ENCODE peak calls at places on chromosome 2, in ten cellular contexts. One of them, this sample, is unnamed.
A peak's percentile ranks its signal among the peaks of the same experiment; 100 is the strongest.

GRCh38 chr2:71922501-71923142 is 225.0 kb downstream of the CYP26B1 start:
- DNase-seq in progenitor cell of endocrine pancreas: no peak
- DNase-seq in ovary: no peak
- DNase-seq in fibroblast of the aortic adventitia: no peak
- DNase-seq in cardiac muscle cell: no peak
- DNase-seq in upper lobe of right lung: peak; percentile 35
- DNase-seq in Peyer's patch: no peak
- DNase-seq in IMR-90: no peak
- DNase-seq in vagina: no peak
- DNase-seq in cardiac fibroblast: no peak
- DNase-seq in this sample: no peak

GRCh38 chr2:31246184-31246852 is 12.4 kb downstream of the EHD3 start:
- DNase-seq in progenitor cell of endocrine pancreas: no peak
- DNase-seq in ovary: no peak
- DNase-seq in fibroblast of the aortic adventitia: peak; percentile 49
- DNase-seq in cardiac muscle cell: no peak
- DNase-seq in upper lobe of right lung: no peak
- DNase-seq in Peyer's patch: no peak
- DNase-seq in IMR-90: peak; percentile 65
- DNase-seq in vagina: no peak
- DNase-seq in cardiac fibroblast: no peak
- DNase-seq in this sample: no peak

GRCh38 chr2:102764083-102764482 is 2.3 kb downstream of the TMEM182 start:
- DNase-seq in progenitor cell of endocrine pancreas: no peak
- DNase-seq in ovary: no peak
- DNase-seq in fibroblast of the aortic adventitia: no peak
- DNase-seq in cardiac muscle cell: no peak
- DNase-seq in upper lobe of right lung: no peak
- DNase-seq in Peyer's patch: no peak
- DNase-seq in IMR-90: peak; percentile 20
- DNase-seq in vagina: no peak
- DNase-seq in cardiac fibroblast: peak; percentile 33
- DNase-seq in this sample: no peak

GRCh38 chr2:19109521-19109920 is 248.9 kb downstream of the OSR1 start:
- DNase-seq in progenitor cell of endocrine pancreas: no peak
- DNase-seq in ovary: no peak
- DNase-seq in fibroblast of the aortic adventitia: no peak
- DNase-seq in cardiac muscle cell: no peak
- DNase-seq in upper lobe of right lung: no peak
- DNase-seq in Peyer's patch: no peak
- DNase-seq in IMR-90: no peak
- DNase-seq in vagina: no peak
- DNase-seq in cardiac fibroblast: no peak
- DNase-seq in this sample: no peak

GRCh38 chr2:138180691-138181386 is 216.6 kb downstream of the HNMT start:
- DNase-seq in progenitor cell of endocrine pancreas: no peak
- DNase-seq in ovary: no peak
- DNase-seq in fibroblast of the aortic adventitia: no peak
- DNase-seq in cardiac muscle cell: peak; percentile 20
- DNase-seq in upper lobe of right lung: no peak
- DNase-seq in Peyer's patch: no peak
- DNase-seq in IMR-90: no peak
- DNase-seq in vagina: no peak
- DNase-seq in cardiac fibroblast: peak; percentile 11
- DNase-seq in this sample: no peak

GRCh38 chr2:136997550-136997949 is 232.2 kb downstream of the THSD7B start:
- DNase-seq in progenitor cell of endocrine pancreas: no peak
- DNase-seq in ovary: no peak
- DNase-seq in fibroblast of the aortic adventitia: no peak
- DNase-seq in cardiac muscle cell: no peak
- DNase-seq in upper lobe of right lung: no peak
- DNase-seq in Peyer's patch: no peak
- DNase-seq in IMR-90: no peak
- DNase-seq in vagina: no peak
- DNase-seq in cardiac fibroblast: peak; percentile 21
- DNase-seq in this sample: no peak

GRCh38 chr2:233866479-233866878 is 1.7 kb downstream of the MSL3B start:
- DNase-seq in progenitor cell of endocrine pancreas: no peak
- DNase-seq in ovary: no peak
- DNase-seq in fibroblast of the aortic adventitia: no peak
- DNase-seq in cardiac muscle cell: no peak
- DNase-seq in upper lobe of right lung: no peak
- DNase-seq in Peyer's patch: no peak
- DNase-seq in IMR-90: no peak
- DNase-seq in vagina: no peak
- DNase-seq in cardiac fibroblast: no peak
- DNase-seq in this sample: no peak

GRCh38 chr2:141331127-141331526 is 799.7 kb downstream of the LRP1B start:
- DNase-seq in progenitor cell of endocrine pancreas: no peak
- DNase-seq in ovary: no peak
- DNase-seq in fibroblast of the aortic adventitia: peak; percentile 35
- DNase-seq in cardiac muscle cell: no peak
- DNase-seq in upper lobe of right lung: no peak
- DNase-seq in Peyer's patch: no peak
- DNase-seq in IMR-90: peak; percentile 86
- DNase-seq in vagina: no peak
- DNase-seq in cardiac fibroblast: peak; percentile 73
- DNase-seq in this sample: no peak

GRCh38 chr2:10521891-10522448 is 73.8 kb upstream of the ODC1 start:
- DNase-seq in progenitor cell of endocrine pancreas: no peak
- DNase-seq in ovary: no peak
- DNase-seq in fibroblast of the aortic adventitia: no peak
- DNase-seq in cardiac muscle cell: no peak
- DNase-seq in upper lobe of right lung: no peak
- DNase-seq in Peyer's patch: no peak
- DNase-seq in IMR-90: no peak
- DNase-seq in vagina: no peak
- DNase-seq in cardiac fibroblast: no peak
- DNase-seq in this sample: no peak

GRCh38 chr2:165015052-165015642 is 59.8 kb upstream of the SLC38A11 start:
- DNase-seq in progenitor cell of endocrine pancreas: peak; percentile 59
- DNase-seq in ovary: peak; percentile 50
- DNase-seq in fibroblast of the aortic adventitia: peak; percentile 77
- DNase-seq in cardiac muscle cell: peak; percentile 84
- DNase-seq in upper lobe of right lung: peak; percentile 71
- DNase-seq in Peyer's patch: peak; percentile 62
- DNase-seq in IMR-90: peak; percentile 59
- DNase-seq in vagina: no peak
- DNase-seq in cardiac fibroblast: peak; percentile 76
- DNase-seq in this sample: peak; percentile 86

GRCh38 chr2:85174943-85175342 is 41.8 kb downstream of the TCF7L1 start:
- DNase-seq in progenitor cell of endocrine pancreas: no peak
- DNase-seq in ovary: no peak
- DNase-seq in fibroblast of the aortic adventitia: no peak
- DNase-seq in cardiac muscle cell: no peak
- DNase-seq in upper lobe of right lung: peak; percentile 33
- DNase-seq in Peyer's patch: peak; percentile 6
- DNase-seq in IMR-90: no peak
- DNase-seq in vagina: no peak
- DNase-seq in cardiac fibroblast: no peak
- DNase-seq in this sample: no peak

GRCh38 chr2:74502147-74502719 is 2.8 kb upstream of the LBX2 start:
- DNase-seq in progenitor cell of endocrine pancreas: no peak
- DNase-seq in ovary: no peak
- DNase-seq in fibroblast of the aortic adventitia: no peak
- DNase-seq in cardiac muscle cell: no peak
- DNase-seq in upper lobe of right lung: no peak
- DNase-seq in Peyer's patch: peak; percentile 85
- DNase-seq in IMR-90: no peak
- DNase-seq in vagina: no peak
- DNase-seq in cardiac fibroblast: peak; percentile 19
- DNase-seq in this sample: peak; percentile 75

GRCh38 chr2:190947711-190948251 is 66.2 kb downstream of the STAT1 start:
- DNase-seq in progenitor cell of endocrine pancreas: no peak
- DNase-seq in ovary: no peak
- DNase-seq in fibroblast of the aortic adventitia: peak; percentile 89
- DNase-seq in cardiac muscle cell: peak; percentile 33
- DNase-seq in upper lobe of right lung: no peak
- DNase-seq in Peyer's patch: no peak
- DNase-seq in IMR-90: peak; percentile 81
- DNase-seq in vagina: no peak
- DNase-seq in cardiac fibroblast: peak; percentile 76
- DNase-seq in this sample: no peak

GRCh38 chr2:109527846-109528705 is 85.7 kb downstream of the SEPTIN10 start:
- DNase-seq in progenitor cell of endocrine pancreas: no peak
- DNase-seq in ovary: peak; percentile 12
- DNase-seq in fibroblast of the aortic adventitia: no peak
- DNase-seq in cardiac muscle cell: no peak
- DNase-seq in upper lobe of right lung: peak; percentile 54
- DNase-seq in Peyer's patch: no peak
- DNase-seq in IMR-90: no peak
- DNase-seq in vagina: no peak
- DNase-seq in cardiac fibroblast: no peak
- DNase-seq in this sample: no peak
- TF ChIP-seq CTCF in progenitor cell of endocrine pancreas: no peak
- TF ChIP-seq CTCF in ovary: no peak
- TF ChIP-seq CTCF in fibroblast of the aortic adventitia: no peak
- TF ChIP-seq CTCF in cardiac muscle cell: no peak
- TF ChIP-seq CTCF in upper lobe of right lung: no peak
- TF ChIP-seq CTCF in Peyer's patch: no peak
- TF ChIP-seq CTCF in IMR-90: no peak
- TF ChIP-seq CTCF in vagina: no peak
- TF ChIP-seq CTCF in cardiac fibroblast: no peak
- TF ChIP-seq CTCF in this sample: no peak

GRCh38 chr2:126749537-126749936 is 93.6 kb downstream of the GYPC start:
- DNase-seq in progenitor cell of endocrine pancreas: no peak
- DNase-seq in ovary: no peak
- DNase-seq in fibroblast of the aortic adventitia: peak; percentile 24
- DNase-seq in cardiac muscle cell: peak; percentile 10
- DNase-seq in upper lobe of right lung: no peak
- DNase-seq in Peyer's patch: no peak
- DNase-seq in IMR-90: peak; percentile 7
- DNase-seq in vagina: peak; percentile 58
- DNase-seq in cardiac fibroblast: peak; percentile 2
- DNase-seq in this sample: no peak
- TF ChIP-seq CTCF in progenitor cell of endocrine pancreas: peak; percentile 16
- TF ChIP-seq CTCF in ovary: no peak
- TF ChIP-seq CTCF in fibroblast of the aortic adventitia: peak; percentile 14
- TF ChIP-seq CTCF in cardiac muscle cell: no peak
- TF ChIP-seq CTCF in upper lobe of right lung: no peak
- TF ChIP-seq CTCF in Peyer's patch: no peak
- TF ChIP-seq CTCF in IMR-90: peak; percentile 26
- TF ChIP-seq CTCF in vagina: no peak
- TF ChIP-seq CTCF in cardiac fibroblast: no peak
- TF ChIP-seq CTCF in this sample: no peak

DNA sequence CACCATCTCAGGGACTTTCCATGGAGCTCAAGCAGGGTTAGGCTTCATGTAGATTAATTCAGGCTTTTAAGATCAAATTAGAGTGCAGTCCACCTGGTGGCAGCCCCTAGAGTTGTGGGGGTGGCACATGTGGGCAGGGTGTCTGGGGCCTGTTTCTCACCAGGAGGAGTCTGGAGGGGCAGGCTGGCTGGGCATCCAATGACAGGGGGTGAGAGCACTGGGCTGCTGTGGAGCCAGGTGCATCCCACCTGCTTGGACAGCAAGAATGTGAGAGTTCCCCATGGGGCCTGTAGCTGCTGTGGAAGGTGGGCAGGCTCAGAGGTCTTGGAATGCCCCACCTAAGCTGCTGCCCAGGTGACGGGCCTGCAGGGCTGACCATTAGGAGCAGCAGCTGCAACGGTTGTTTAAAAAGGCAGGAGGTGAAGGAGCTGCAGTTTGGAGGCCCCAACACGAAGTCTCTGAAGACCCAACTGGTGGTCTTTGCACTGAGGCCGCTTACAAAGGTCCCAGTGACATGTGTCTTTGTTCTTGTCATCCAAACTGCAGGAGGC is 686.3 kb upstream of the HS6ST1 start:
- DNase-seq in progenitor cell of endocrine pancreas: no peak
- DNase-seq in ovary: no peak
- DNase-seq in fibroblast of the aortic adventitia: no peak
- DNase-seq in cardiac muscle cell: no peak
- DNase-seq in upper lobe of right lung: no peak
- DNase-seq in Peyer's patch: no peak
- DNase-seq in IMR-90: no peak
- DNase-seq in vagina: peak; percentile 69
- DNase-seq in cardiac fibroblast: no peak
- DNase-seq in this sample: no peak
- TF ChIP-seq CTCF in progenitor cell of endocrine pancreas: no peak
- TF ChIP-seq CTCF in ovary: no peak
- TF ChIP-seq CTCF in fibroblast of the aortic adventitia: no peak
- TF ChIP-seq CTCF in cardiac muscle cell: no peak
- TF ChIP-seq CTCF in upper lobe of right lung: no peak
- TF ChIP-seq CTCF in Peyer's patch: no peak
- TF ChIP-seq CTCF in IMR-90: no peak
- TF ChIP-seq CTCF in vagina: no peak
- TF ChIP-seq CTCF in cardiac fibroblast: no peak
- TF ChIP-seq CTCF in this sample: no peak

DNA sequence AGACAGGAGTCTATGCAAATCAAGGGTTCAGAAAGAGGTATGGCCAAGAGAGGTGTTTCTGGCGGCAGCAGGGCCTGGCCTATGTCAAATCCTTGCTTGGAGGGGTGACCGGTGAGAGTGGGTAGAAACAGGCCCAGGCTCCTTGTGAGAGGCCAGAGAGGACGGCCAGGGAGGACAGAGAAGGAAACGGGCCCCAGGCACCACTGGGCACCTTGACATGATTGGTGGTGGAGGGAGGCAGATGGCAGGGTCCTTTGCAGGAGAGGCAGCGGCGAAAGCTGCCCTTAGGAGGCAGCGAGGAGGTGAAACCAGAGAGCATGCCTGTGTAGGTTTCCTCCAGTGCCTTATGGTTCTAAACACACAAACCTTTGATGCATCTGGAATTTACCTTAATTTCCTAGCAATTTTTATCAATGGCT is 6.2 kb downstream of the RAMP1 start:
- DNase-seq in progenitor cell of endocrine pancreas: no peak
- DNase-seq in ovary: no peak
- DNase-seq in fibroblast of the aortic adventitia: no peak
- DNase-seq in cardiac muscle cell: peak; percentile 19
- DNase-seq in upper lobe of right lung: peak; percentile 47
- DNase-seq in Peyer's patch: no peak
- DNase-seq in IMR-90: no peak
- DNase-seq in vagina: no peak
- DNase-seq in cardiac fibroblast: no peak
- DNase-seq in this sample: no peak
- TF ChIP-seq CTCF in progenitor cell of endocrine pancreas: no peak
- TF ChIP-seq CTCF in ovary: no peak
- TF ChIP-seq CTCF in fibroblast of the aortic adventitia: peak; percentile 3
- TF ChIP-seq CTCF in cardiac muscle cell: peak; percentile 14
- TF ChIP-seq CTCF in upper lobe of right lung: no peak
- TF ChIP-seq CTCF in Peyer's patch: no peak
- TF ChIP-seq CTCF in IMR-90: peak; percentile 4
- TF ChIP-seq CTCF in vagina: no peak
- TF ChIP-seq CTCF in cardiac fibroblast: peak; percentile 10
- TF ChIP-seq CTCF in this sample: no peak

DNA sequence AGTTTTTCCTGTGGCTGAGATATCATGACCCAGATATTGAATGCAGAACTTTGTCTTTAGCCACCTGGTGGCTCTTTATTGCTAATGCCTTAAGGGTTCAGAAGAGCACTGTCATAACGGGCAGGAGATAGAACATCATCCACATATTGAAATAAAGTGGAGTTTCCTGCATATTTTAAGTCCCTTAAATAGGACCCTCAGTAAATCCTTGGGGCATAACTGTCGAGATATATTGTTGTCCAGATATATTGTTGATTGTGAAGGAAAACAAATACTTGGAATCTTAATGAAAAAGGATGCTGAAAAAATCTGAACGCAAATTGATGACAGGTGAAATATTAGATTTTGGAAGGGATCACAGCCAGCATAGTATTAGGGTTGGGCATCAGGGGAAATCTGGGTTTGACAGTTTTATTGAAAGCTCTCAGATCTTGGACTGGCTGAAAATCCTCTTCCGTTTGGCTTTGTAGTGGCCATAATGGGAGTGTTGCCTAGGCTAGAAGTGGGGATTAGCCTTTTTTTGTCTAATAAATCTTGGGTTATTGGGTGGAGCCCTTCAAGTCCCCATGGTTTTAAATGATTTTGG is 13.9 kb upstream of the ZDBF2 start:
- DNase-seq in progenitor cell of endocrine pancreas: no peak
- DNase-seq in ovary: no peak
- DNase-seq in fibroblast of the aortic adventitia: peak; percentile 72
- DNase-seq in cardiac muscle cell: no peak
- DNase-seq in upper lobe of right lung: no peak
- DNase-seq in Peyer's patch: no peak
- DNase-seq in IMR-90: peak; percentile 10
- DNase-seq in vagina: no peak
- DNase-seq in cardiac fibroblast: peak; percentile 69
- DNase-seq in this sample: no peak
- TF ChIP-seq CTCF in progenitor cell of endocrine pancreas: peak; percentile 40
- TF ChIP-seq CTCF in ovary: no peak
- TF ChIP-seq CTCF in fibroblast of the aortic adventitia: peak; percentile 69
- TF ChIP-seq CTCF in cardiac muscle cell: peak; percentile 55
- TF ChIP-seq CTCF in upper lobe of right lung: peak; percentile 34
- TF ChIP-seq CTCF in Peyer's patch: peak; percentile 35
- TF ChIP-seq CTCF in IMR-90: peak; percentile 43
- TF ChIP-seq CTCF in vagina: peak; percentile 35
- TF ChIP-seq CTCF in cardiac fibroblast: peak; percentile 62
- TF ChIP-seq CTCF in this sample: no peak

This sample was measured in mucosa of descending colon.